ENCODE peak calls at places on chromosomes 13 and 19, in five cellular contexts. One of them, this sample, is unnamed.
A peak's percentile ranks its signal among the peaks of the same experiment; 100 is the strongest.

GRCh38 chr19:15337202-15337601 is 4.9 kb upstream of the BRD4 start:
- DNase-seq in aorta: no peak
- DNase-seq in stomach: no peak
- DNase-seq in activated CD4-positive, alpha-beta T cell treated with anti-CD3 and anti-CD28 coated beads, Interleukin-2, amount 50 U/mL, for 4 hours: no peak
- DNase-seq in HT1080: no peak
- DNase-seq in this sample: no peak

GRCh38 chr13:74243637-74244526 is 109.7 kb upstream of the KLF12 start:
- DNase-seq in aorta: no peak
- DNase-seq in HT1080: peak; percentile 94
- DNase-seq in stomach: no peak
- DNase-seq in activated CD4-positive, alpha-beta T cell treated with anti-CD3 and anti-CD28 coated beads, Interleukin-2, amount 50 U/mL, for 4 hours: no peak
- DNase-seq in this sample: no peak

GRCh38 chr13:49540552-49540951 is 44.8 kb downstream of the PHF11 start:
- DNase-seq in aorta: no peak
- DNase-seq in stomach: no peak
- DNase-seq in activated CD4-positive, alpha-beta T cell treated with anti-CD3 and anti-CD28 coated beads, Interleukin-2, amount 50 U/mL, for 4 hours: peak; percentile 13
- DNase-seq in HT1080: peak; percentile 45
- DNase-seq in this sample: no peak

GRCh38 chr19:14003279-14004051 is 2.7 kb downstream of the RFX1 start:
- DNase-seq in activated CD4-positive, alpha-beta T cell treated with anti-CD3 and anti-CD28 coated beads, Interleukin-2, amount 50 U/mL, for 4 hours: no peak
- DNase-seq in stomach: no peak
- DNase-seq in aorta: no peak
- DNase-seq in HT1080: no peak
- DNase-seq in this sample: peak; percentile 1

GRCh38 chr19:53915000-53915399 is 5.9 kb downstream of the CACNG7 start:
- DNase-seq in HT1080: no peak
- DNase-seq in activated CD4-positive, alpha-beta T cell treated with anti-CD3 and anti-CD28 coated beads, Interleukin-2, amount 50 U/mL, for 4 hours: no peak
- DNase-seq in aorta: no peak
- DNase-seq in stomach: no peak
- DNase-seq in this sample: no peak

GRCh38 chr13:113942591-113943103 is 31.2 kb downstream of the C13orf46 start:
- DNase-seq in activated CD4-positive, alpha-beta T cell treated with anti-CD3 and anti-CD28 coated beads, Interleukin-2, amount 50 U/mL, for 4 hours: no peak
- DNase-seq in aorta: peak; percentile 77
- DNase-seq in stomach: no peak
- DNase-seq in HT1080: no peak
- DNase-seq in this sample: no peak

GRCh38 chr13:113821847-113822246 is 42.0 kb downstream of the GAS6 start:
- DNase-seq in stomach: no peak
- DNase-seq in aorta: peak; percentile 78
- DNase-seq in activated CD4-positive, alpha-beta T cell treated with anti-CD3 and anti-CD28 coated beads, Interleukin-2, amount 50 U/mL, for 4 hours: no peak
- DNase-seq in HT1080: no peak
- DNase-seq in this sample: no peak

GRCh38 chr13:42038661-42039456 is 9.6 kb upstream of the DGKH start:
- DNase-seq in stomach: no peak
- DNase-seq in activated CD4-positive, alpha-beta T cell treated with anti-CD3 and anti-CD28 coated beads, Interleukin-2, amount 50 U/mL, for 4 hours: no peak
- DNase-seq in aorta: no peak
- DNase-seq in HT1080: no peak
- DNase-seq in this sample: no peak

GRCh38 chr19:18502633-18503294 is 19.1 kb downstream of the ELL start:
- DNase-seq in aorta: no peak
- DNase-seq in stomach: no peak
- DNase-seq in activated CD4-positive, alpha-beta T cell treated with anti-CD3 and anti-CD28 coated beads, Interleukin-2, amount 50 U/mL, for 4 hours: no peak
- DNase-seq in HT1080: no peak
- DNase-seq in this sample: no peak

GRCh38 chr19:40805258-40805868 is 6.4 kb downstream of the EGLN2 start:
- DNase-seq in HT1080: no peak
- DNase-seq in aorta: no peak
- DNase-seq in activated CD4-positive, alpha-beta T cell treated with anti-CD3 and anti-CD28 coated beads, Interleukin-2, amount 50 U/mL, for 4 hours: no peak
- DNase-seq in stomach: peak; percentile 73
- DNase-seq in this sample: no peak